ENCODE peak calls at places on chromosomes 1 and 21, in five cellular contexts. N, A, O, Q and M are unnamed samples.

GRCh38 chr1:199490804-199491527 is 536.5 kb upstream of the NR5A2 start:
- DNase-seq in N (peak; percentile 87), A (no peak), O (no peak), Q (no peak), M (peak; percentile 74)

GRCh38 chr1:232555581-232556189 is 74.2 kb downstream of the SIPA1L2 start:
- DNase-seq in N (no peak), A (peak; percentile 87), O (no peak), Q (no peak), M (no peak)

GRCh38 chr1:33624991-33625870 is 152.8 kb downstream of the ZSCAN20 start:
- DNase-seq in N (no peak), A (no peak), O (peak; percentile 9), Q (no peak), M (no peak)

GRCh38 chr1:229882621-229883020 is 184.4 kb upstream of the GALNT2 start:
- DNase-seq in N (no peak), A (no peak), O (no peak), Q (no peak), M (no peak)

GRCh38 chr21:46561448-46562095 is 43.3 kb downstream of the S100B start:
- DNase-seq in N (no peak), A (no peak), O (no peak), Q (no peak), M (no peak)

GRCh38 chr1:27006683-27007082 is 6.0 kb downstream of the TENT5B start:
- DNase-seq in N (no peak), A (no peak), O (no peak), Q (no peak), M (no peak)

GRCh38 chr1:198346178-198346577 is 189.4 kb downstream of the NEK7 start:
- DNase-seq in N (no peak), A (no peak), O (no peak), Q (no peak), M (no peak)

GRCh38 chr1:33825506-33825905 is 38.4 kb upstream of the HMGB4 start:
- DNase-seq in N (no peak), A (no peak), O (no peak), Q (no peak), M (no peak)

GRCh38 chr1:67850611-67851075 is 17.4 kb upstream of the GNG12 start:
- DNase-seq in N (peak; percentile 98), A (no peak), O (no peak), Q (no peak), M (peak; percentile 91)

GRCh38 chr1:182604128-182604834 is at the start of gene RGS16:
- DNase-seq in N (peak; percentile 54), A (peak; percentile 93), O (peak; percentile 99), Q (peak; percentile 77), M (peak; percentile 84)

GRCh38 chr1:9239622-9240401 is 5.2 kb downstream of the H6PD start:
- DNase-seq in N (no peak), A (no peak), O (peak; percentile 89), Q (peak; percentile 43), M (peak; percentile 57)

GRCh38 chr1:84698151-84698651 is 7.9 kb upstream of the SSX2IP start:
- DNase-seq in N (peak; percentile 46), A (no peak), O (no peak), Q (no peak), M (peak; percentile 37)

GRCh38 chr1:97366986-97367385 is 553.8 kb downstream of the DPYD start:
- DNase-seq in N (no peak), A (no peak), O (no peak), Q (no peak), M (no peak)

GRCh38 chr1:201828451-201828819 is 522 bp upstream of the IPO9 start:
- DNase-seq in N (no peak), A (no peak), O (no peak), Q (no peak), M (no peak)

GRCh38 chr1:69915347-69915746 is 290.0 kb downstream of the LRRC40 start:
- DNase-seq in N (no peak), A (no peak), O (no peak), Q (no peak), M (no peak)

GRCh38 chr1:21579788-21580187 is 70.6 kb downstream of the ALPL start:
- DNase-seq in N (peak; percentile 37), A (no peak), O (no peak), Q (no peak), M (no peak)

GRCh38 chr1:245416771-245417170 is 262.0 kb downstream of the KIF26B start:
- DNase-seq in N (no peak), A (no peak), O (no peak), Q (no peak), M (no peak)

GRCh38 chr21:18498428-18498827 is 94.8 kb upstream of the TMPRSS15 start:
- DNase-seq in N (no peak), A (no peak), O (no peak), Q (no peak), M (no peak)

GRCh38 chr1:241603626-241604337 is 36.4 kb downstream of the CHML start:
- DNase-seq in N (peak; percentile 81), A (no peak), O (no peak), Q (no peak), M (peak; percentile 82)

GRCh38 chr1:156492591-156493080 is 7.9 kb downstream of the MEF2D start:
- DNase-seq in N (no peak), A (no peak), O (no peak), Q (no peak), M (no peak)

GRCh38 chr1:84412316-84412942 is 14.1 kb downstream of the DNASE2B start:
- DNase-seq in N (no peak), A (no peak), O (no peak), Q (no peak), M (no peak)

GRCh38 chr1:165717918-165718515 is 19.7 kb upstream of the ALDH9A1 start:
- DNase-seq in N (peak; percentile 82), A (peak; percentile 53), O (peak; percentile 80), Q (peak; percentile 22), M (peak; percentile 52)

GRCh38 chr1:110188116-110188618 is 21.9 kb upstream of the KCNC4 start:
- DNase-seq in N (peak; percentile 79), A (no peak), O (no peak), Q (no peak), M (peak; percentile 22)

GRCh38 chr1:4837752-4838151 is 183.3 kb downstream of the AJAP1 start:
- DNase-seq in N (no peak), A (no peak), O (no peak), Q (no peak), M (peak; percentile 66)

GRCh38 chr1:94865369-94865768 is 45.2 kb downstream of the SLC44A3 start:
- DNase-seq in N (peak; percentile 31), A (no peak), O (no peak), Q (no peak), M (no peak)

GRCh38 chr1:175003521-175003920 is 3.8 kb downstream of the CACYBP start:
- DNase-seq in N (no peak), A (no peak), O (no peak), Q (no peak), M (no peak)

GRCh38 chr21:46226920-46227599 is 1.5 kb downstream of the LSS start:
- DNase-seq in N (no peak), A (peak; percentile 62), O (peak; percentile 47), Q (no peak), M (peak; percentile 86)

GRCh38 chr21:35508389-35508888 is 459.3 kb upstream of the RUNX1 start:
- DNase-seq in N (peak; percentile 92), A (no peak), O (no peak), Q (no peak), M (peak; percentile 56)

GRCh38 chr21:45136927-45137611 is 62.7 kb downstream of the ADARB1 start:
- DNase-seq in N (peak; percentile 92), A (peak; percentile 93), O (peak; percentile 83), Q (peak; percentile 48), M (peak; percentile 69)

DNA sequence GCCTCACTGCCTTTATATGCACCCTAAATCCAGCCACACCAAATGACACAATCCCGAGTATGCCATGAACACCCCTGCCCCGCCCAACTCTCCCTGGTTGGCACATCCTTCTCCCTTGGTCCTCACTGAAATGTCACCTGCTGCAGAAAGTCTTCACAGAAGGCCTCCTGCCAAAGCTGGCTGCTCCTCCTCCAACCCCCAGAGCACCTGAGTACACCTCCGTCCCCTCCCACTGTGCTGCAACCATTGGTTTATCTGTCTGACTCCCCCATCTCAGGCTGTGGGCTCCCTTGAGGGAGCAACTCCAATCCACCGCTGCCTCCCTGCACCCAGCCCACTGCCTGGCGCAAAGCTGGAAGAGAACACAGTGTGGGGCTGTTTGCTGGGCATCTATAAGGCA is 16.3 kb downstream of the STK40 start:
- DNase-seq in N (no peak), A (no peak), O (no peak), Q (no peak), M (no peak)
- H3K4me1 ChIP-seq in N (peaks cover 38% of the 10 kb centered on the region), A (peaks cover 16% of the 10 kb centered on the region), O (peaks cover 27% of the 10 kb centered on the region), Q (peaks cover 61% of the 10 kb centered on the region), M (peaks cover 27% of the 10 kb centered on the region)

GRCh38 chr21:33825898-33826297 is 89.7 kb downstream of the ATP5PO start:
- DNase-seq in N (no peak), A (no peak), O (no peak), Q (no peak), M (no peak)

GRCh38 chr21:33828083-33828482 is 87.5 kb downstream of the ATP5PO start:
- DNase-seq in N (no peak), A (no peak), O (no peak), Q (no peak), M (no peak)

GRCh38 chr21:33825419-33825818 is 90.2 kb downstream of the ATP5PO start:
- DNase-seq in N (no peak), A (no peak), O (no peak), Q (no peak), M (no peak)

GRCh38 chr21:33831962-33832659 is 83.5 kb downstream of the ATP5PO start:
- DNase-seq in N (no peak), A (no peak), O (no peak), Q (no peak), M (no peak)

GRCh38 chr21:33828577-33828976 is 87.0 kb downstream of the ATP5PO start:
- DNase-seq in N (no peak), A (no peak), O (no peak), Q (no peak), M (no peak)
- H3K27ac ChIP-seq in N (no peak overlapping the region), A (no peak overlapping the region), O (no peak overlapping the region), Q (no peak overlapping the region), M (no peak overlapping the region)

DNA sequence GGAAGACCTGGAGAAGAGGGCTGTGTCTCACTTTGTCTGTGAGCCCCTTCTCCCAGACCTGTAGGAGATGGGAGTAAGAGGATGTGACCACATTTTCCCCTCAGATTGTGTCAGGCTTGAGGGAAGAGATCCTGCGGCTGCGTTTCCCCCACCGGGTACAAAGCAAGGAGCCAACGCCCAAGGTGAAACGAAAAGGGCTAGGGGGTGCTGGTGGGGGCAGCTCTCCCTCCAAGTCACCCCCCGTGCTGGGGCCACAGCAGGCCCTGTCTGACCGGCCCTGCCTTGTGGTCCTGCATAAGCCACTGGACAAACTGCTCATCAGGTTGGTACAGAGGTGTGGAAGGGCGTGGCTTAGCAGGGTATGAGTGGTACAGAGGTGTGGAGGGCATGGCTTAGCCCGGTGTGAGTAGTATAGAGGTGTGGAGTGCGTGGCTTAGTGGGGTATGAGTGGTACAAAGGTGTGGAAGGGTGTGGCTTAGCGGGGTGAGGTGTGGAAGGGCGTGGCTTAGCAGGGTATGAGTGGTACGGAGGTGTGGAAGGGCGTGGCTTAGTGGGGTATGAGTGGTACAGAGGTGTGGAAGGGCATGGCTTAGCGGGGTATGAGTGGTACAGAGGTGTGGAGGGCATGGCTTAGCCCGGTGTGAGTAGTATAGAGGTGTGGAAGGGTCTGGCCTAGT is 30.6 kb downstream of the HYI start:
- DNase-seq in N (no peak), A (no peak), O (no peak), Q (no peak), M (no peak)
- H3K4me3 ChIP-seq in N (no peak overlapping the region), A (no peak overlapping the region), O (no peak overlapping the region), Q (no peak overlapping the region), M (no peak overlapping the region)

GRCh38 chr1:16258591-16259135 is 21.7 kb upstream of the CPLANE2 start:
- DNase-seq in N (no peak), A (no peak), O (no peak), Q (no peak), M (no peak)
- H3K4me1 ChIP-seq in N (peaks cover 34% of the 10 kb centered on the region), A (peaks cover 13% of the 10 kb centered on the region), O (no peaks in the 10 kb centered on the region), Q (no peaks in the 10 kb centered on the region), M (peaks cover 5% of the 10 kb centered on the region)